ENCODE peak calls at places on chromosomes 11 and 22, in five cellular contexts. N is IMR-90, U is hepatocyte, E is GM23248, V is fibroblast of lung. S is an unnamed sample.

GRCh38 chr11:111253131-111253530 is 7.6 kb downstream of the POU2AF2 start:
- DNase-seq in N (no peak), U (no peak), E (no peak), V (no peak), S (no peak)

GRCh38 chr22:35900483-35901168 is 128.0 kb downstream of the RBFOX2 start:
- DNase-seq in N (peak), U (no peak), E (peak), V (peak), S (peak)

GRCh38 chr22:42001127-42001526 is 2.5 kb downstream of the WBP2NL start:
- DNase-seq in N (peak), U (no peak), E (peak), V (no peak), S (no peak)

GRCh38 chr11:61082161-61082870 is 20.0 kb upstream of the CD5 start:
- DNase-seq in N (no peak), U (no peak), E (no peak), V (no peak), S (no peak)

GRCh38 chr22:21700822-21701221 is 34.8 kb downstream of the YPEL1 start:
- DNase-seq in N (no peak), U (no peak), E (no peak), V (no peak), S (no peak)

GRCh38 chr11:118916842-118917388 is 8.8 kb downstream of the BCL9L start:
- DNase-seq in N (peak), U (peak), E (peak), V (peak), S (peak)

GRCh38 chr22:29288837-29289236 is 17.6 kb upstream of the GAS2L1 start:
- DNase-seq in N (no peak), U (no peak), E (no peak), V (no peak), S (no peak)

GRCh38 chr11:36792870-36793541 is 195.0 kb upstream of the RAG2 start:
- DNase-seq in N (no peak), U (no peak), E (no peak), V (no peak), S (no peak)

GRCh38 chr22:38038426-38038825 is 18.8 kb upstream of the PICK1 start:
- DNase-seq in N (no peak), U (no peak), E (no peak), V (no peak), S (no peak)

GRCh38 chr22:45511847-45512261 is 9.2 kb downstream of the FBLN1 start:
- DNase-seq in N (peak), U (peak), E (peak), V (peak), S (no peak)

GRCh38 chr22:23225724-23226496 is 45.6 kb downstream of the BCR start:
- DNase-seq in N (no peak), U (no peak), E (peak), V (peak), S (peak)
- H3K27ac ChIP-seq in N (no peak), U (no peak), E (peak), V (peak), S (peak)

GRCh38 chr11:100890779-100891178 is 203.7 kb downstream of the ARHGAP42 start:
- DNase-seq in N (peak), U (peak), E (peak), V (peak), S (peak)
- H2AFZ ChIP-seq in N (no peak), U (no peak), E (peak), V (no peak), S (no peak)

GRCh38 chr11:130830563-130830950 is 85.7 kb downstream of the SNX19 start:
- DNase-seq in N (no peak), U (no peak), E (no peak), V (no peak), S (no peak)

GRCh38 chr11:130832571-130833432 is 83.5 kb downstream of the SNX19 start:
- DNase-seq in N (peak), U (no peak), E (peak), V (peak), S (no peak)

GRCh38 chr11:130829801-130830562 is 86.3 kb downstream of the SNX19 start:
- DNase-seq in N (no peak), U (no peak), E (no peak), V (peak), S (no peak)

GRCh38 chr11:130828741-130829140 is 87.5 kb downstream of the SNX19 start:
- DNase-seq in N (no peak), U (no peak), E (no peak), V (peak), S (no peak)

DNA sequence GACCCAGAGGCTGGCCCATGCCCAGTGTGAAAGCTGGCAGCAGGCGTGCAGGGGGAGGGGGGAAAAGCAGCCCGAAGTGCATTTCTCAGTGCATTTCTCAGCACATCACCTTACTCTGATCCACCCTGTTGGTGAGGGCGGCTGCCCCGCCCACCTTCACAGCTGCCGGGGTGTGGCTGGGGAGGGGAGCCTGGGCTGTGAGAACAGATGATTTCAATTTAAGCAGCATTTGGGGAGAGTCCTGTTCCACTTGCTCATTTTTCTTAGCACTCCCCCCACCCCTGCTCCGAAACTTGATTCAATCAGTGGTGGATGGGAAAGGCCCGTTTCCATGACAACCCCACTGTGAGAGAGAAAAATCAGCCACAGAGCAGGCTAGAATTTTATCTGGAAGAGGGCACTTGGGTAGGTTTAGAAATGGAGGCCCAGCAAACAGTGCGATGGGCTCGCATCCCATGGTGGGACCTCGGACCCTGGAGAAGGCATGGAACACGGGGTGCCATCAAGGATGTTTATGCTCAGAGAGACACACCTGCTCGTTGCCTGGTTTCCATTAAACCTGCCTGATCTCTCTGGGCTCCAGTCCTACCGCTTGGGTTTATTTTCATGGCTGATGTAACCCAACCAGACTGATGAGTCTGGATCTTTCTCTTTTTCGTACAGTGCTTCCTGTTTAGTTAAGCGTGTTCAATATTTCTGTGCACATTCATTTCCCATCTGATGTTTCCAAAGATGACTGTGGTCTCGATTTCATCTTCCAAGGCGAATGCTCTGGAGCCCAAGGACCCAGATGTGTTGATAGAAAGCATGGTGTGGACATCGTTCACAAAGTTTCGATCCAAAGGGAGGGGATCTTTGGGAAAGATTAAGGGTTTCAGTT is 84.5 kb downstream of the SNX19 start:
- DNase-seq in N (peak), U (peak), E (no peak), V (peak), S (peak)
- H3K27ac ChIP-seq in N (no peak), U (peak), E (no peak), V (no peak), S (no peak)

GRCh38 chr11:69450064-69450856 is 31.2 kb upstream of the LINC01488 start:
- DNase-seq in N (no peak), U (no peak), E (no peak), V (no peak), S (no peak)

GRCh38 chr11:69448471-69449284 is 32.8 kb upstream of the LINC01488 start:
- DNase-seq in N (no peak), U (no peak), E (no peak), V (no peak), S (no peak)

GRCh38 chr11:69450857-69451220 is 30.6 kb upstream of the LINC01488 start:
- DNase-seq in N (no peak), U (no peak), E (no peak), V (no peak), S (no peak)

GRCh38 chr11:69447786-69448185 is 33.7 kb upstream of the LINC01488 start:
- DNase-seq in N (no peak), U (no peak), E (peak), V (no peak), S (peak)

GRCh38 chr11:69449320-69450063 is 32.0 kb upstream of the LINC01488 start:
- DNase-seq in N (peak), U (no peak), E (no peak), V (peak), S (no peak)
- H2AFZ ChIP-seq in N (peak), U (no peak), E (no peak), V (no peak), S (no peak)

S was measured in PC-3.